ENCODE peak calls at places on chromosome 3, in five cellular contexts. X is ovary, H is BJ, C is tibial artery, L is GM23338. A is an unnamed sample.

GRCh38 chr3:98788651-98789050 is 25.5 kb downstream of the ST3GAL6 start:
- DNase-seq in X (no peak), H (no peak), C (no peak), L (no peak), A (peak; percentile 78)

GRCh38 chr3:113147608-113148306 is 63.6 kb upstream of the BOC start:
- DNase-seq in X (peak; percentile 64), H (no peak), C (no peak), L (no peak), A (peak; percentile 27)

GRCh38 chr3:37197810-37198371 is 23.5 kb upstream of the LRRFIP2 start:
- DNase-seq in X (no peak), H (peak; percentile 74), C (no peak), L (no peak), A (no peak)

GRCh38 chr3:38579551-38580449 is 69.7 kb downstream of the SCN5A start:
- DNase-seq in X (no peak), H (no peak), C (peak; percentile 20), L (no peak), A (peak; percentile 27)

GRCh38 chr3:152200476-152201422 is 68.0 kb upstream of the MBNL1 start:
- DNase-seq in X (no peak), H (no peak), C (no peak), L (no peak), A (no peak)

GRCh38 chr3:172808969-172809546 is 58.5 kb downstream of the ECT2 start:
- DNase-seq in X (no peak), H (no peak), C (no peak), L (peak; percentile 46), A (no peak)

GRCh38 chr3:197021729-197022404 is 7.8 kb downstream of the MELTF start:
- DNase-seq in X (no peak), H (no peak), C (no peak), L (no peak), A (no peak)

GRCh38 chr3:129077222-129077621 is 16.6 kb downstream of the GP9 start:
- DNase-seq in X (no peak), H (no peak), C (no peak), L (no peak), A (no peak)

GRCh38 chr3:80190051-80190450 is 422.3 kb upstream of the ROBO1 start:
- DNase-seq in X (no peak), H (peak; percentile 28), C (no peak), L (peak; percentile 24), A (no peak)

GRCh38 chr3:138124188-138124587 is 8.0 kb downstream of the A4GNT start:
- DNase-seq in X (no peak), H (no peak), C (no peak), L (no peak), A (no peak)

GRCh38 chr3:50587806-50588758 is 18.8 kb downstream of the HEMK1 start:
- DNase-seq in X (no peak), H (no peak), C (no peak), L (no peak), A (no peak)

GRCh38 chr3:50588759-50589433 is 19.6 kb downstream of the HEMK1 start:
- DNase-seq in X (no peak), H (no peak), C (no peak), L (no peak), A (no peak)

GRCh38 chr3:50587373-50587772 is 18.1 kb downstream of the HEMK1 start:
- DNase-seq in X (no peak), H (no peak), C (no peak), L (no peak), A (no peak)

GRCh38 chr3:50585919-50586762 is 16.8 kb downstream of the HEMK1 start:
- DNase-seq in X (no peak), H (no peak), C (no peak), L (no peak), A (no peak)

GRCh38 chr3:50586763-50587070 is 17.4 kb downstream of the HEMK1 start:
- DNase-seq in X (no peak), H (no peak), C (no peak), L (no peak), A (no peak)
- H3K4me3 ChIP-seq in X (no peak overlapping the region), H (no peak overlapping the region), C (no peak overlapping the region), L (no peak overlapping the region), A (no peak overlapping the region)

DNA sequence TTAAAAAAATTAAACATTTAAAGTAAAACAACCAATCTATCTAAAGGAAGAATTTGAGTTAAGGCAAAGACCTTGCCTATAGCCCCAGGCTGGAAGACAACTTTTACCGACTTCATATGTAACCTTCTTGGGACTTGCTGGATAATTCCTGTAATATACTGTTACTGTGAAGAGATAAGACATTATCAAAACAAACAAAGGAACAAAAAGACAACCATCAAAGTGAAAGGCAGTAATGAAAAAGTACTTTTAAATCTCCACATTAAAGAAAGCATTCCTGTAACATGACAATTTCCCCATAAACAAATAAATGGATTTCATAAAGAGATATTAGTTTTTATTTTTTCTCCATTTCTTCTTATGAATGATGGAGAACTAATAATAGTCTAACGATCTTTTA is 2.4 kb downstream of the CMTM6 start:
- DNase-seq in X (no peak), H (no peak), C (no peak), L (no peak), A (no peak)
- H3K4me3 ChIP-seq in X (no peak overlapping the region), H (no peak overlapping the region), C (no peak overlapping the region), L (no peak overlapping the region), A (no peak overlapping the region)

GRCh38 chr3:120071259-120071658 is 23.0 kb downstream of the GSK3B start:
- DNase-seq in X (no peak), H (no peak), C (no peak), L (peak; percentile 53), A (no peak)
- H3K4me3 ChIP-seq in X (no peak overlapping the region), H (no peak overlapping the region), C (no peak overlapping the region), L (no peak overlapping the region), A (no peak overlapping the region)

DNA sequence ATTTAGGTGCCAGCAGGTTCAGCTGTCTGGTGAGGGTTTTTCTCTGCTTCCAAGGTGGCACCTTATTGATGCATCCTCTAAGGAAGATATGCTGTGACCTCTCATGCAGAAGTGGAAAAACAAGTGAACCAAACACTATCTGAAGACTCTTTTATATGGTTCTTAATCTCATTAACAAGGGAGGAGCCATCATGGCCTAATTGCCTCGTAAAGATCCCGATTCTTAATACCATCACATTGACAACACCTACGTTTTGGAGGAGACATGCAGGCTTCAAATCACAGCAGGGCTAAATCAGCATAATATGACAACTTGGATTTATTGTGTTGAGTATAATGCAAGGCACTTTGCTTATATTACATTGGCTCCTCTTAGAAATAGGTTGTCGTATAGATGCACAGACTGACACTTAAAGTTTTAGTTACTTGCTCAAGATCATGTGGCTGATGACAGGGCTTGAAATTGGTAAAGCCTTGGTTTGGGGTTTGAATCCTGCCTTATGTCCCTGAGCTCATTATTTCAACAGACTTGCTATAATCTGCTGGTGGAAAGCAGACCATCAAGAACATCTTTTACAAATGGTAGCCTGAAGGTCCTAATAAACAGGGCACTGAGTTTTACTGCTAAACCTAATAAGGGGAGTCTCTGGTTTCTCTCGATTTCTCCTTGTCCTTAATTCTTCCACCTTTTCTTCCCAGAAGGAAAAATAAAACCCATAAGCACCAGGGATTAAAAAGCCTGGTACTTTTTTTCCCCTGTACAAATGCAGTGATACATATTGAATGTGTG is 88.2 kb downstream of the PTPRG start:
- DNase-seq in X (no peak), H (no peak), C (no peak), L (no peak), A (no peak)
- H3K4me3 ChIP-seq in X (no peak overlapping the region), H (no peak overlapping the region), C (no peak overlapping the region), L (no peak overlapping the region), A (no peak overlapping the region)

GRCh38 chr3:188214442-188214841 is 60.5 kb downstream of the LPP start:
- DNase-seq in X (no peak), H (no peak), C (no peak), L (no peak), A (no peak)
- H3K4me3 ChIP-seq in X (peak overlapping the region; percentile 33), H (no peak overlapping the region), C (peak overlapping the region; percentile 54), L (no peak overlapping the region), A (no peak overlapping the region)

A was measured in BE2C.